ENCODE peak calls at places on chromosomes 6 and 20, in nine cellular contexts. O, T, E, B, U, P, H, Q and G are unnamed samples.

GRCh38 chr6:31657406-31658157 is 1.9 kb downstream of the APOM start:
- DNase-seq in B (no peak), U (no peak), E (no peak), P (no peak), O (no peak), Q (no peak), T (no peak), H (no peak), G (peak; percentile 25)

GRCh38 chr20:7722564-7722963 is 217.7 kb downstream of the HAO1 start:
- DNase-seq in O (no peak), T (no peak), Q (no peak), P (no peak), H (no peak), B (no peak), E (no peak), U (no peak), G (no peak)

GRCh38 chr6:11682525-11682924 is 96.1 kb downstream of the ADTRP start:
- DNase-seq in T (no peak), Q (no peak), H (no peak), P (no peak), B (no peak), U (no peak), E (no peak), O (no peak), G (no peak)

GRCh38 chr6:139944131-139944530 is 569.7 kb upstream of the CITED2 start:
- DNase-seq in H (no peak), U (no peak), T (no peak), P (no peak), E (no peak), Q (no peak), B (no peak), O (no peak), G (no peak)

GRCh38 chr6:144063246-144063743 is 32.1 kb downstream of the SF3B5 start:
- DNase-seq in U (no peak), T (peak; percentile 40), Q (no peak), P (no peak), H (no peak), E (no peak), O (no peak), B (no peak), G (no peak)

GRCh38 chr20:31542201-31542842 is 28.1 kb downstream of the HM13 start:
- DNase-seq in H (no peak), Q (no peak), O (no peak), U (no peak), P (no peak), B (no peak), T (no peak), E (no peak), G (no peak)

GRCh38 chr6:32829495-32829894 is 9.0 kb downstream of the TAP2 start:
- DNase-seq in O (no peak), U (no peak), P (no peak), B (no peak), Q (no peak), E (no peak), T (no peak), H (no peak), G (no peak)

GRCh38 chr6:139766796-139767195 is 392.3 kb upstream of the CITED2 start:
- DNase-seq in O (no peak), E (no peak), H (no peak), T (no peak), Q (no peak), P (no peak), B (no peak), U (no peak), G (no peak)

GRCh38 chr20:47113362-47114118 is 218.9 kb downstream of the EYA2 start:
- DNase-seq in Q (no peak), E (no peak), P (no peak), H (no peak), T (no peak), U (no peak), O (no peak), B (no peak), G (no peak)

GRCh38 chr6:44275749-44276648 is 5.7 kb downstream of the TMEM151B start:
- DNase-seq in E (no peak), O (no peak), B (no peak), P (peak; percentile 24), Q (no peak), U (no peak), H (no peak), T (peak; percentile 42), G (no peak)

GRCh38 chr6:10511477-10511876 is 9.7 kb upstream of the GCNT2 start:
- DNase-seq in P (no peak), U (no peak), E (peak; percentile 48), O (no peak), H (no peak), B (no peak), Q (no peak), T (no peak), G (no peak)

GRCh38 chr6:92708945-92709344 is 710.4 kb downstream of the EPHA7 start:
- DNase-seq in T (no peak), O (no peak), H (no peak), U (no peak), Q (no peak), B (no peak), E (no peak), P (no peak), G (no peak)

GRCh38 chr6:126805861-126806260 is 312.6 kb upstream of the RSPO3 start:
- DNase-seq in U (no peak), B (no peak), H (no peak), P (no peak), T (no peak), O (no peak), Q (no peak), E (no peak), G (no peak)

GRCh38 chr6:22320750-22321149 is 23.9 kb upstream of the PRL start:
- DNase-seq in P (no peak), O (no peak), T (no peak), E (no peak), U (peak; percentile 10), Q (no peak), B (no peak), H (no peak), G (no peak)

GRCh38 chr6:88179692-88180091 is 13.5 kb upstream of the CNR1 start:
- DNase-seq in E (no peak), T (no peak), P (no peak), B (no peak), Q (no peak), H (no peak), U (no peak), O (no peak), G (no peak)

GRCh38 chr6:27757307-27757706 is 154.9 kb downstream of the OR2B2 start:
- DNase-seq in O (no peak), U (no peak), Q (no peak), B (peak; percentile 65), E (no peak), H (no peak), T (no peak), P (no peak), G (peak; percentile 55)

GRCh38 chr20:50308513-50309279 is 118.1 kb downstream of the CEBPB start:
- DNase-seq in P (peak; percentile 93), H (peak; percentile 64), E (peak; percentile 97), U (peak; percentile 90), Q (peak; percentile 96), O (no peak), T (peak; percentile 71), B (no peak), G (no peak)

GRCh38 chr20:38617011-38617829 is 15.6 kb downstream of the ARHGAP40 start:
- DNase-seq in Q (no peak), P (no peak), E (no peak), O (no peak), B (no peak), T (no peak), H (no peak), U (peak; percentile 38), G (no peak)

GRCh38 chr20:36468149-36469000 is 72.9 kb upstream of the MYL9 start:
- DNase-seq in P (no peak), E (no peak), T (peak; percentile 80), B (no peak), U (no peak), Q (no peak), H (peak; percentile 27), O (no peak), G (no peak)

GRCh38 chr20:23061262-23061661 is 11.8 kb upstream of the THBD start:
- DNase-seq in H (no peak), Q (no peak), T (no peak), E (no peak), P (no peak), U (no peak), O (no peak), B (no peak), G (no peak)
- H3K27ac ChIP-seq in H (no peak overlapping the region), Q (peak overlapping the region; percentile 99), T (no peak overlapping the region), E (peak overlapping the region; percentile 49), P (peak overlapping the region; percentile 62), U (peak overlapping the region; percentile 37), O (no peak overlapping the region), B (no peak overlapping the region), G (no peak overlapping the region)

DNA sequence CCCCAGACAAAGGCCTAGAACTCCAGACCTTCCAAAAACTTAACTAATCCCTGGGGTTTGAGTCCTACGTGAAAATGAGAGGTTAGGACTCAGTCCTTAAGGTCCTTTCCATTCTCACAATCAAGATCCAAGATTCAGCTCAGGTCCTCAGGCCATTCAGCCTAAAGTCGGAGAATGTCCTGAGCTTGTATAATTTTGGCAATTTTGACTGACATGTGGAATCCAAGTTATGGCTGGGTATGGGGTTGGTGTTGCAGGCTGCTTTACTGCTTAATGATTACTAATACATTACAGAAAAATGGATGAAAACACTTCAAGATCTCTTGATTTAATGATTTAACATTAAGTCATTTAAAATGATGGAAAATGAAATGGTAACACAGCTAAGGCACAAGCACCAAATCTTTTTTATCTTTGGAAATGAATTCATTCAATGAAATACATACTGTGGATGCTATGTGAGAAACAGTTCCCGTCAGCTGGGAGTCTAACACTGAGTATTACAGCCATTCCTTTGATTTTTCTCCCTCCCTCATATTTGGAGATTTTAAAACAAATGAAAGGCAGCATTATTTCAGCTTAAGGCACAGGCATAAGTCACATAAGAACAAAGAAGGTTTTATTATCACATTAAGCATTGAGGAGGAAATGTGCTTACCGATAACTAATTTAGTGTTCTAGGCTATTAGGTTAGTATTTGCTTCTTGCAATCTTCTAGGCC is 1.3 kb downstream of the ARHGAP18 start:
- DNase-seq in Q (no peak), E (no peak), O (no peak), U (no peak), T (no peak), H (no peak), B (no peak), P (no peak), G (no peak)
- H3K27ac ChIP-seq in Q (no peak overlapping the region), E (no peak overlapping the region), O (no peak overlapping the region), U (peak overlapping the region; percentile 44), T (peak overlapping the region; percentile 88), H (no peak overlapping the region), B (peak overlapping the region; percentile 74), P (peak overlapping the region; percentile 85), G (no peak overlapping the region)

GRCh38 chr6:114534813-114535212 is 192.0 kb upstream of the HS3ST5 start:
- DNase-seq in Q (no peak), B (no peak), O (no peak), T (no peak), U (no peak), H (no peak), E (no peak), P (no peak), G (no peak)
- H3K27ac ChIP-seq in Q (no peak overlapping the region), B (no peak overlapping the region), O (no peak overlapping the region), T (no peak overlapping the region), U (no peak overlapping the region), H (no peak overlapping the region), E (no peak overlapping the region), P (no peak overlapping the region), G (no peak overlapping the region)

DNA sequence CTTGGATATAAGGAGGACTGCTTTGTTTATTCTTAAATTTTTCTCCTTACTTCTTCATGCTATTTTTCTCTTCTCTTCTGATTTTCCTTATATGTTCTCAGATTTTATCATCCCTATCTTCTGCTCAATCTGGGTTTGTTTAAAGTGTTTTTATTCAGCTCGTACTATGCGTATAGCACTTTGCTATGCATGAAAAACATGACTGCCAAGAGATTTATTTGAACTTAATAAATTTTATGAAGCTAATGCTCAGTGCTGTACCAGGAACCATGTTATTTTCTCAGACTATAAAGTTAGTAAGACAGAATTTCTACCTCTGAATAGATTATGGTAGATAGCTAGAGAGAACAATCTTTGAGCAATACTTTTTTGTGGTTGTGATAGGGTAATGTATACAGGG is 305.9 kb downstream of the LAMA2 start:
- DNase-seq in E (no peak), Q (no peak), H (no peak), O (no peak), B (no peak), P (no peak), T (no peak), U (no peak), G (no peak)
- H3K27ac ChIP-seq in E (no peak overlapping the region), Q (no peak overlapping the region), H (no peak overlapping the region), O (no peak overlapping the region), B (no peak overlapping the region), P (no peak overlapping the region), T (no peak overlapping the region), U (no peak overlapping the region), G (no peak overlapping the region)